ENCODE peak calls at places on chromosomes 12 and 14, in seven cellular contexts. M is neuronal stem cell, L is IMR-90, P is mesendoderm, Y is H9, Q is trophoblast cell, D is H1. V is an unnamed sample.

GRCh38 chr12:24175281-24175680 is 225.8 kb upstream of the SOX5 start:
- DNase-seq in M (no peak), L (no peak), P (no peak), Y (no peak), Q (no peak), D (no peak), V (no peak)

GRCh38 chr14:20469890-20470858 is 968 bp downstream of the PNP start:
- DNase-seq in M (no peak), L (peak; percentile 57), P (peak; percentile 88), Y (peak; percentile 37), Q (peak; percentile 64), D (no peak), V (peak; percentile 87)

GRCh38 chr12:84767079-84767478 is 145.5 kb downstream of the SLC6A15 start:
- DNase-seq in M (no peak), L (no peak), P (no peak), Y (no peak), Q (no peak), D (no peak), V (no peak)

GRCh38 chr12:128763395-128763794 is 60.4 kb downstream of the SLC15A4 start:
- DNase-seq in M (no peak), L (no peak), P (no peak), Y (no peak), Q (no peak), D (no peak), V (no peak)

GRCh38 chr12:108629824-108630476 is 3.7 kb downstream of the SELPLG start:
- DNase-seq in M (no peak), L (peak; percentile 87), P (peak; percentile 88), Y (no peak), Q (peak; percentile 79), D (no peak), V (peak; percentile 86)

GRCh38 chr12:24838531-24838950 is 110.4 kb downstream of the BCAT1 start:
- DNase-seq in M (no peak), L (peak; percentile 87), P (no peak), Y (no peak), Q (peak; percentile 78), D (no peak), V (peak; percentile 96)

GRCh38 chr14:99521176-99522024 is 40.2 kb downstream of the CCNK start:
- DNase-seq in M (no peak), L (no peak), P (no peak), Y (no peak), Q (no peak), D (no peak), V (no peak)

GRCh38 chr14:75877884-75878283 is 103.9 kb downstream of the TGFB3 start:
- DNase-seq in M (no peak), L (no peak), P (no peak), Y (no peak), Q (no peak), D (no peak), V (no peak)

GRCh38 chr14:70269582-70269981 is 80.8 kb upstream of the SLC8A3 start:
- DNase-seq in M (no peak), L (no peak), P (no peak), Y (no peak), Q (no peak), D (no peak), V (no peak)

GRCh38 chr12:10031318-10031717 is 836 bp downstream of the CLEC9A start:
- DNase-seq in M (no peak), L (peak; percentile 24), P (peak; percentile 36), Y (no peak), Q (peak; percentile 66), D (no peak), V (peak; percentile 81)

GRCh38 chr12:48157889-48158370 is 615 bp upstream of the ASB8 start:
- DNase-seq in M (no peak), L (no peak), P (no peak), Y (no peak), Q (no peak), D (no peak), V (no peak)

GRCh38 chr12:118964988-118965387 is 16.4 kb upstream of the SRRM4 start:
- DNase-seq in M (no peak), L (no peak), P (no peak), Y (no peak), Q (no peak), D (no peak), V (no peak)

GRCh38 chr12:5328669-5329068 is 103.2 kb upstream of the NTF3 start:
- DNase-seq in M (no peak), L (no peak), P (no peak), Y (no peak), Q (no peak), D (no peak), V (no peak)

GRCh38 chr12:90938451-90938850 is 16.5 kb downstream of the CCER1 start:
- DNase-seq in M (no peak), L (peak; percentile 73), P (peak; percentile 32), Y (no peak), Q (peak; percentile 60), D (no peak), V (peak; percentile 75)

GRCh38 chr14:81062816-81063215 is 107.4 kb downstream of the TSHR start:
- DNase-seq in M (no peak), L (peak; percentile 0), P (peak; percentile 66), Y (peak; percentile 44), Q (no peak), D (peak; percentile 7), V (no peak)

GRCh38 chr12:6062427-6063378 is 61.8 kb downstream of the VWF start:
- DNase-seq in M (peak; percentile 57), L (peak; percentile 48), P (peak; percentile 69), Y (peak; percentile 85), Q (peak; percentile 51), D (no peak), V (peak; percentile 61)

GRCh38 chr14:23174266-23174665 is 9.2 kb downstream of the SLC7A8 start:
- DNase-seq in M (no peak), L (peak; percentile 48), P (no peak), Y (no peak), Q (no peak), D (no peak), V (peak; percentile 77)

GRCh38 chr12:22731231-22731630 is 106.3 kb downstream of the ETNK1 start:
- DNase-seq in M (no peak), L (no peak), P (no peak), Y (no peak), Q (no peak), D (no peak), V (no peak)

GRCh38 chr12:11929714-11930113 is 141.0 kb upstream of the BCL2L14 start:
- DNase-seq in M (no peak), L (no peak), P (no peak), Y (no peak), Q (no peak), D (no peak), V (no peak)

GRCh38 chr12:3041558-3042164 is 35.5 kb upstream of the TSPAN9 start:
- DNase-seq in M (peak; percentile 68), L (peak; percentile 67), P (peak; percentile 96), Y (peak; percentile 88), Q (peak; percentile 75), D (peak; percentile 34), V (peak; percentile 85)

GRCh38 chr12:3042826-3043225 is 34.4 kb upstream of the TSPAN9 start:
- DNase-seq in M (no peak), L (no peak), P (no peak), Y (peak; percentile 24), Q (no peak), D (no peak), V (no peak)

GRCh38 chr12:3043406-3043805 is 33.8 kb upstream of the TSPAN9 start:
- DNase-seq in M (no peak), L (no peak), P (no peak), Y (no peak), Q (no peak), D (no peak), V (no peak)

GRCh38 chr12:3040663-3041544 is 36.3 kb upstream of the TSPAN9 start:
- DNase-seq in M (no peak), L (no peak), P (no peak), Y (peak; percentile 37), Q (no peak), D (no peak), V (no peak)

DNA sequence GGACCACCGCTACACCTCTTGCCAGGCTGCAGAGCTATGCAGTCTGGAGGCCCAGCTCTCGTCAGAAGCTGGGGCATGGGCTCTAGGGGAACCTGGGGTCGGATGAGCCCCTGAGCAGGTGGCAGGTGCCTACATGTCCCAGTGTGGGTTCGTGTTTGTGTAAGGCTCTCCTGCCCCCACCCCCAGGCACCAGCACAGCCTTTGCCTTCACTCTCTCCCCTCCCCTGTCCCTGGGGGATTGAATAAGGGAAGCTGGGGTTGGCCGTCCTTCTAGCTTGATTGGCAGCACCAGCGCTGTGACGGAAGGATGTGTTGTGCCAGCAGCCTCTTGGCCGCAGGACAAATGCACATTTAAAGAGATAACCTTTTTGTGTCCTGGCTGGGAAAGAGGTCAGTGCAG is 34.8 kb upstream of the TSPAN9 start:
- DNase-seq in M (no peak), L (no peak), P (no peak), Y (peak; percentile 26), Q (no peak), D (no peak), V (no peak)
- H2BK120ac ChIP-seq in M (no peak overlapping the region), L (no peak overlapping the region), P (no peak overlapping the region), Y (no peak overlapping the region), Q (no peak overlapping the region), D (no peak overlapping the region), V (no peak overlapping the region)

DNA sequence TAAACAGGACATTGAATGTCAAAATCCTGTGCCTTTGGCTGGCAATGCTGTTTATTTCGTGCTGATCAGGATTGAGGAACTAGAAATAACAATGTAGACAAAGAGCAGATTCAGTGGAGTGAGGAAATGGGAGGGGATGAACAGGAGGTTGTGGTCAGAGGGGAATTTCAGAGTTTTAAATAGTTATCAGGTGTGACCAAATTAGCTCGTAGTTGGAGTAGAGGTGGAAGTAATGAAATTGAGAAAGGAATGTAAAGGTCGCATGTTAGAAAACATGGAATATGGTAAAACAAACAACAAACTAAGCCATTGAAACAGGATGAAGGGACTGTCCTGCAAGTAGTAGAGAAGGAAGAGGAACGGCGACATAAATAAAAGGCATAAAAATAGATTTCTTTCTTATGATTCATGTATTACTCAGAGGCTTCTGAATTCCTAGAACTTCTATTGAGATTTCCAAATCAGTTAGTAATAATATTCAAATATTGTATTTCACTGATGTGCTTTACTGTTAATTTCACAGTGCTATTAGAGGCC is 9.5 kb upstream of the SAV1 start:
- DNase-seq in M (no peak), L (peak; percentile 67), P (peak; percentile 77), Y (no peak), Q (no peak), D (no peak), V (peak; percentile 37)
- H3K27ac ChIP-seq in M (no peak overlapping the region), L (peak overlapping the region; percentile 94), P (no peak overlapping the region), Y (no peak overlapping the region), Q (no peak overlapping the region), D (no peak overlapping the region), V (peak overlapping the region; percentile 82)

GRCh38 chr14:46769292-46769691 is 117.7 kb upstream of the RPL10L start:
- DNase-seq in M (no peak), L (no peak), P (no peak), Y (no peak), Q (no peak), D (no peak), V (peak; percentile 18)
- H3K9ac ChIP-seq in M (no peak overlapping the region), L (no peak overlapping the region), P (no peak overlapping the region), Y (no peak overlapping the region), Q (no peak overlapping the region), D (no peak overlapping the region), V (no peak overlapping the region)

DNA sequence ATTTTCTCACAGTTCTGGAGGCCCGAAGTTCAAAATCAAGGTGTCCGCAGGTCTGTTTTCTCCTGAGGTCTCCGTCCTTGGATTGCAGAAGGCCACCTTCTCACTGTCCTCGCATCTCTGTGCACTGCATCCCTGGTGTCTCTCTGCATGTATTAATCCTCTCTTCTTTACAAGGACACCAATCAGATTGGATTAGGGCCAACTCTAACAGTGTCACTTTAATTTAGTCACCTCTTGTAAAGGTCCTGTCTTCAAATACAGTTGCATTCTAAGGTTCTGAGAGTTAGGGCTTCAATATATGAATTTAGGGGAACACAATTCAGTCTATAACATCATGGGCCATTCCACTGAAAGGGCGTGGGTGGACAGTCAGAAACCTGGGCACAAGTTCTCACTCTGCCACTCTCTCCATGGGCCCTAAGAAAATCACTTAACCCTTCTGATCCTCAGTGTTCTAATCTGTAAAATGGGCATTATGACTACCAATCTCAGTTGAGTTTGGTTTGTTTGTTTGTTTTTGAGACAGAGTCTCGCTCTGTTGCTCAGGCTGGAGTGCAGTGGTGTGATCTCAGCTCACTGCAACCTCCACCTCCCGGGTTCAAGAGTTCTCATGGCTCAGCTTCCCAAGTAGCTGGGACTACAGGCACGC is 41.6 kb upstream of the FGD4 start:
- DNase-seq in M (no peak), L (no peak), P (no peak), Y (no peak), Q (no peak), D (no peak), V (no peak)
- H2BK120ac ChIP-seq in M (no peak overlapping the region), L (no peak overlapping the region), P (no peak overlapping the region), Y (no peak overlapping the region), Q (no peak overlapping the region), D (no peak overlapping the region), V (no peak overlapping the region)

V was measured in mesenchymal stem cell.